ENCODE peak calls at places on chromosomes 5 and 9, in nine cellular contexts. Y is left lung; V is stimulated activated CD4-positive, alpha-beta T cell treated with anti-CD3 and anti-CD28 coated beads, TNF-alpha, amount 100 ng/mL, for 1 hour; E is midbrain; N is NCI-H1092 treated with DMSO at 0.1 percent for 48 hours; A is GM12892; W is AG20443; B is upper lobe of left lung; F is NCI-H774. O is an unnamed sample.

GRCh38 chr5:179154991-179155955 is 95.1 kb downstream of the ZNF354C start:
- DNase-seq in Y (peak), V (no peak), E (no peak), N (no peak), A (no peak), W (no peak), B (no peak), F (peak), O (peak)

GRCh38 chr9:126494746-126495145 is 119.0 kb upstream of the LMX1B start:
- DNase-seq in Y (no peak), V (no peak), E (no peak), N (no peak), A (no peak), W (no peak), B (no peak), F (no peak), O (no peak)

GRCh38 chr9:132813115-132813784 is 64.8 kb downstream of the AK8 start:
- DNase-seq in Y (no peak), V (no peak), E (no peak), N (no peak), A (no peak), W (no peak), B (no peak), F (no peak), O (no peak)

GRCh38 chr9:38016375-38017120 is 52.5 kb downstream of the SHB start:
- DNase-seq in Y (no peak), V (no peak), E (no peak), N (no peak), A (no peak), W (peak), B (no peak), F (no peak), O (no peak)

GRCh38 chr5:126624534-126624933 is 23.8 kb downstream of the PHAX start:
- DNase-seq in Y (no peak), V (no peak), E (no peak), N (no peak), A (no peak), W (peak), B (no peak), F (no peak), O (no peak)

GRCh38 chr5:31809037-31809910 is 170.3 kb downstream of the PDZD2 start:
- DNase-seq in Y (no peak), V (no peak), E (peak), N (peak), A (peak), W (peak), B (peak), F (peak), O (peak)

GRCh38 chr9:84045481-84046097 is 65.0 kb downstream of the RMI1 start:
- DNase-seq in Y (no peak), V (no peak), E (no peak), N (no peak), A (no peak), W (no peak), B (no peak), F (no peak), O (no peak)

GRCh38 chr5:27494845-27495244 is 456.5 kb upstream of the CDH9 start:
- DNase-seq in Y (no peak), V (no peak), E (no peak), N (no peak), A (no peak), W (no peak), B (no peak), F (no peak), O (no peak)

GRCh38 chr9:130043654-130044623 is 950 bp upstream of the FNBP1 start:
- DNase-seq in Y (no peak), V (no peak), E (no peak), N (no peak), A (no peak), W (peak), B (no peak), F (peak), O (no peak)

GRCh38 chr5:395921-396714 is 46.9 kb upstream of the EXOC3 start:
- DNase-seq in Y (no peak), V (no peak), E (no peak), N (no peak), A (no peak), W (no peak), B (no peak), F (no peak), O (no peak)

GRCh38 chr5:179794575-179794974 is 789 bp downstream of the LTC4S start:
- DNase-seq in Y (peak), V (no peak), E (no peak), N (no peak), A (no peak), W (no peak), B (no peak), F (no peak), O (no peak)

GRCh38 chr9:7333714-7334113 is 465.9 kb downstream of the DMAC1 start:
- DNase-seq in Y (no peak), V (no peak), E (no peak), N (no peak), A (no peak), W (no peak), B (no peak), F (no peak), O (no peak)